ENCODE peak calls at places on chromosomes 5 and 9, in four cellular contexts. One of them, this sample, is unnamed.
A peak's percentile ranks its signal among the peaks of the same experiment; 100 is the strongest.

GRCh38 chr9:83130541-83130940 is 67.6 kb upstream of the RASEF start:
- DNase-seq in HCT116: no peak
- DNase-seq in GM12892: no peak
- DNase-seq in suprapubic skin: no peak
- DNase-seq in this sample: no peak

GRCh38 chr9:16058131-16058549 is 505.3 kb downstream of the CCDC171 start:
- DNase-seq in GM12892: no peak
- DNase-seq in HCT116: no peak
- DNase-seq in suprapubic skin: no peak
- DNase-seq in this sample: no peak

GRCh38 chr9:131276107-131276888 is at the start of gene FAM78A:
- DNase-seq in GM12892: no peak
- DNase-seq in suprapubic skin: no peak
- DNase-seq in HCT116: no peak
- DNase-seq in this sample: peak; percentile 74

GRCh38 chr9:108813951-108814601 is 41.7 kb downstream of the ACTL7B start:
- DNase-seq in suprapubic skin: no peak
- DNase-seq in HCT116: peak; percentile 38
- DNase-seq in GM12892: no peak
- DNase-seq in this sample: no peak

GRCh38 chr9:123070210-123070609 is 36.7 kb downstream of the GPR21 start:
- DNase-seq in GM12892: no peak
- DNase-seq in HCT116: no peak
- DNase-seq in suprapubic skin: no peak
- DNase-seq in this sample: no peak

GRCh38 chr9:1604942-1605560 is 410.1 kb upstream of the SMARCA2 start:
- DNase-seq in GM12892: no peak
- DNase-seq in suprapubic skin: no peak
- DNase-seq in HCT116: no peak
- DNase-seq in this sample: no peak

GRCh38 chr5:150473673-150474358 is 24.3 kb upstream of the RPS14 start:
- DNase-seq in GM12892: no peak
- DNase-seq in HCT116: no peak
- DNase-seq in suprapubic skin: no peak
- DNase-seq in this sample: no peak

GRCh38 chr9:97529363-97530076 is 28.1 kb downstream of the TMOD1 start:
- DNase-seq in GM12892: peak; percentile 56
- DNase-seq in suprapubic skin: no peak
- DNase-seq in HCT116: no peak
- DNase-seq in this sample: peak; percentile 63

GRCh38 chr9:86352440-86353106 is 1.6 kb downstream of the TUT7 start:
- DNase-seq in suprapubic skin: no peak
- DNase-seq in HCT116: no peak
- DNase-seq in GM12892: no peak
- DNase-seq in this sample: no peak

GRCh38 chr5:121171834-121172233 is 679.8 kb upstream of the FTMT start:
- DNase-seq in suprapubic skin: no peak
- DNase-seq in GM12892: no peak
- DNase-seq in HCT116: no peak
- DNase-seq in this sample: no peak

GRCh38 chr9:113705938-113706519 is 170.1 kb upstream of the ZNF618 start:
- DNase-seq in suprapubic skin: no peak
- DNase-seq in HCT116: no peak
- DNase-seq in GM12892: no peak
- DNase-seq in this sample: no peak

GRCh38 chr9:113707953-113708695 is 168.0 kb upstream of the ZNF618 start:
- DNase-seq in suprapubic skin: no peak
- DNase-seq in HCT116: no peak
- DNase-seq in GM12892: no peak
- DNase-seq in this sample: no peak

GRCh38 chr9:113701741-113702422 is 174.2 kb upstream of the ZNF618 start:
- DNase-seq in suprapubic skin: no peak
- DNase-seq in HCT116: no peak
- DNase-seq in GM12892: no peak
- DNase-seq in this sample: peak; percentile 10

GRCh38 chr9:113702423-113702755 is 173.7 kb upstream of the ZNF618 start:
- DNase-seq in HCT116: no peak
- DNase-seq in suprapubic skin: no peak
- DNase-seq in GM12892: no peak
- DNase-seq in this sample: peak; percentile 2

DNA sequence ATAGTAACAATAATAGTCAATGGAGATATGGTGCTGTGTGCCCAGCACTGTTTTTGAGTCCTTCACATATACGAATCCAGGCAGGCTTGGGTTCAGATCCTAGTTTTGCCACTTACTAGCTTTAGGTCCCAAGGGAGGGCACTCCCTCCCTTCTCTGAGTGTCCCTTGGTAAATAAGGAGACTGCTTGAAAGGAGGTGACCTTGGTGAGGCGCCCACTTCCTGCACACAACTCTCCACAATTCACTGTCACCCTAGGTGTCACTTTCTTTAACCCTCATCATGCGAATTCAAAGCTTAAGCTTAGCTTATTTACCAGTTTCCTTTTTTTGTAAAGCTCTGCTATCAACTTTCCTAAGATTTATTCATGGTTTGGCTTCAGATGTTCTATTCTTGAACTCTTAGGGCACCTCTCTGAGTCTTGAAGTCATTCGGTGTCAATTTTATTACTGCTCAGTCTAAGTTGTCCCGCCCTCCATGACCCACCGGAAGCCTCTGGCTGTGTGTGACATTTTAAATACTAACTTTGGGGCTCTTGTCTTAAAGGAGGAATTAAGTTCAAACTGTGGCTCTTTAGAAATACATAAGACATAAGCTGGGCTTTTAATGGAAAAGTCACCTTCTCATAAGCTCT is 170.7 kb upstream of the ZNF618 start:
- DNase-seq in suprapubic skin: no peak
- DNase-seq in GM12892: no peak
- DNase-seq in HCT116: no peak
- DNase-seq in this sample: peak; percentile 20
- TF ChIP-seq POLR2AphosphoS5 in suprapubic skin: no peak
- TF ChIP-seq POLR2AphosphoS5 in GM12892: no peak
- TF ChIP-seq POLR2AphosphoS5 in HCT116: no peak
- TF ChIP-seq POLR2AphosphoS5 in this sample: no peak

GRCh38 chr5:159171274-159171673 is 38.1 kb downstream of the RNF145 start:
- DNase-seq in GM12892: no peak
- DNase-seq in suprapubic skin: no peak
- DNase-seq in HCT116: no peak
- DNase-seq in this sample: no peak

GRCh38 chr5:159178978-159179377 is 30.4 kb downstream of the RNF145 start:
- DNase-seq in HCT116: peak; percentile 75
- DNase-seq in suprapubic skin: no peak
- DNase-seq in GM12892: no peak
- DNase-seq in this sample: no peak

GRCh38 chr5:159179556-159180305 is 29.6 kb downstream of the RNF145 start:
- DNase-seq in GM12892: no peak
- DNase-seq in suprapubic skin: no peak
- DNase-seq in HCT116: no peak
- DNase-seq in this sample: no peak

GRCh38 chr5:159174511-159175168 is 34.7 kb downstream of the RNF145 start:
- DNase-seq in suprapubic skin: no peak
- DNase-seq in GM12892: no peak
- DNase-seq in HCT116: no peak
- DNase-seq in this sample: no peak

DNA sequence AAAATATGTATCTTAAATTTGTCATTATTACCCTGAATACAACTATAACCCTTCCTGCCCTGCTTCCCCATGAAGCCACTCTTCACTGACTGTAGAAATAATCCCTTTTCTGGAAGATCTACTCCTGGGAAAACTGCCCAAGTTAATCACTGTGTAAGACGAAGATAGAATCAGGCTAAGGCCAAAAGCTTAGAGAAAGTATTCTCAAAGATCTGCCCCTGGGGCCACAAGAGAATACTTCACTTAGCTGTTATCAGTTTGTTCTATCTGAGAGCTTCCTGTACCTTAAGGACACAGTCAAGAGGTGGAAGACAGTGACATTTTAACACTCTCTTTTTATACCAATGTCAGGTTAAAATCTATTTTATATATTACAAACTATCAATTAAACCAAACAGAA is 33.8 kb downstream of the RNF145 start:
- DNase-seq in HCT116: no peak
- DNase-seq in suprapubic skin: no peak
- DNase-seq in GM12892: no peak
- DNase-seq in this sample: no peak
- TF ChIP-seq POLR2A in HCT116: no peak
- TF ChIP-seq POLR2A in suprapubic skin: no peak
- TF ChIP-seq POLR2A in GM12892: no peak
- TF ChIP-seq POLR2A in this sample: no peak

DNA sequence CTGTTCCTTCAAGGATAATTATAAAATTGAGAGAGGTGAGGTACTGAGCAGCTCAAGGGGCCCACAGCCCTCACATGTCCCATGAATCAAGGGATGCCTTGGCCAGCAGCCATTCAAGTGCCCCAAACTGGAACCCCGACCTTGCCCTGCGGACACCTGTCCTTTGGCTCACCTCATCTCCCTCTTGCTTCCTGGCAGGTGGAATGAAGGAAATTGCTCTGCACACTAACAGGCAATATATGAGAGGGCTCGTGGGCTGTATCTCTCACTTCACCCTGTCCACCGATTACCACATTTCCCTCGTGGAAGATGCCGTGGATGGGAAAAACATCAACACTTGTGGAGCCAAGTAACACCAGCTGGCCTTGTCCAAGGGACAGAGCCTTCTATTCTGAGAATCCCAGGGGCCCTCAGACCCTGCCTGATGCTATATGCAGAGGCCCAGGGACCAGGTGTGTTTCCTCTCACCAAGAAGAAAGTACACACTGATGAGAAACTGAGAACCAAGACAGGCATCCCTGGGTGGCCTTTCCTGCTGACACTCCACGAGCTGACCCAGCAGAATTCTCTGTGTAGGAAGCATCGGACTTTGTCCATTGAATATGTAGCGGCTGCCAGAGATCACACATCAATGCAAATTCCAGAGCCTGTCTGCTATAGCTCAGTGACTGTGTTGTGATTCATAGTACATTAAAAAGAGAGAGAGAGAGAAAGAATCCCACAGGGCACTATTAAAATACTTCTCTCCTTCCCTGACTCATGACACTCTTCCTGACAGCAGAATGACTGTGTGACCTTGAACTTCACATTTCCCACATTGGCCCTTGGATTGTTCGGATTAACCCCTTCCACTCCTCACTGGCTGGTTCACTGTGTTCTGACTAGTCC is 92.6 kb downstream of the LIFR start:
- DNase-seq in GM12892: no peak
- DNase-seq in suprapubic skin: no peak
- DNase-seq in HCT116: peak; percentile 84
- DNase-seq in this sample: no peak
- TF ChIP-seq POLR2AphosphoS5 in GM12892: no peak
- TF ChIP-seq POLR2AphosphoS5 in suprapubic skin: peak; percentile 70
- TF ChIP-seq POLR2AphosphoS5 in HCT116: peak; percentile 38
- TF ChIP-seq POLR2AphosphoS5 in this sample: peak; percentile 25

DNA sequence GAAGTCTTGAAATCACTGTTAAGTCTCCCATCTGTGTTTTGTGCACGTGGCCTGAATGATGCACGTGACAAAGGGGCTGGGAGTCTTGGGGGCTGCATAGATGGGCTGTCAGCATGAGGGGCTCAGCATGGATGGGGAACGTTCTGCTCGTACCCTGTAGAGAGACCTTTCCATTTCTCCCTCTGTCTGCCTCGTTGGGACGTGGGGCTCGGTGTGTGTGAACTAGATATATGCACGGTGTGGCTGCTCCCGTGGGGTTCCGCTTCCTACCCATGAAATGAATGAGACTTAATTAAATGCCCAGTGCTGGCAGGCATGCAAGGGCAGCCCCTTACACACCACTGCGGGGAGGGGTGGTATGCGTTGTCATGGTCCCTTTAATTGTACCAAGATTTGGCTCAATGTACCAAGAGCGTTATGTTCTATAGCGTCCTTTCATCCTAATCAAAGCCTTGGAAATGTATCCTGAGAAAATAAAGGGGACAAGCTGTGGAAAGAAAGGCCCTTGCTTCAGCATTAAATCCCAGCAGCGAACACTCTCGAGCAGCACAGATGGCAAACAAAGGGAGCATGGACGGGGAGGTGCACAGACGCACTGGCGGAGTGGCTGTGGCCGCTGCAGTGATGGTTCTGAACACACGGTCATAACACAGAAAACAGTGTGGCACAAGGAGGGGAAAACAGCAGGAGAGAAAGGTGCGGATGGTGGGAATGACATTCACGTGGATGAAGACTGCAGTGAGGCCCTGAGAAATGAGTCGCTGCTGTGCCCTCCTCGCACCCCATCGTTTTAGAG is 66.8 kb downstream of the RASGEF1C start:
- DNase-seq in GM12892: no peak
- DNase-seq in suprapubic skin: no peak
- DNase-seq in HCT116: no peak
- DNase-seq in this sample: no peak
- TF ChIP-seq POLR2A in GM12892: no peak
- TF ChIP-seq POLR2A in suprapubic skin: no peak
- TF ChIP-seq POLR2A in HCT116: no peak
- TF ChIP-seq POLR2A in this sample: no peak

GRCh38 chr5:128477946-128478345 is 60.1 kb downstream of the FBN2 start:
- DNase-seq in GM12892: no peak
- DNase-seq in suprapubic skin: no peak
- DNase-seq in HCT116: no peak
- DNase-seq in this sample: peak; percentile 56
- TF ChIP-seq POLR2AphosphoS5 in GM12892: no peak
- TF ChIP-seq POLR2AphosphoS5 in suprapubic skin: no peak
- TF ChIP-seq POLR2AphosphoS5 in HCT116: no peak
- TF ChIP-seq POLR2AphosphoS5 in this sample: no peak

GRCh38 chr9:3525836-3526165 is at the start of gene RFX3:
- DNase-seq in HCT116: peak; percentile 84
- DNase-seq in suprapubic skin: peak; percentile 94
- DNase-seq in GM12892: peak; percentile 50
- DNase-seq in this sample: peak; percentile 98

GRCh38 chr9:3526903-3527652 is 1.3 kb upstream of the RFX3 start:
- DNase-seq in HCT116: peak; percentile 33
- DNase-seq in suprapubic skin: peak; percentile 64
- DNase-seq in GM12892: no peak
- DNase-seq in this sample: peak; percentile 21

GRCh38 chr9:3527653-3527960 is 1.8 kb upstream of the RFX3 start:
- DNase-seq in GM12892: no peak
- DNase-seq in suprapubic skin: no peak
- DNase-seq in HCT116: no peak
- DNase-seq in this sample: no peak

GRCh38 chr9:3526166-3526902 is 533 bp upstream of the RFX3 start:
- DNase-seq in GM12892: peak; percentile 36
- DNase-seq in HCT116: peak; percentile 59
- DNase-seq in suprapubic skin: peak; percentile 94
- DNase-seq in this sample: peak; percentile 98

GRCh38 chr9:3528466-3528865 is 2.7 kb upstream of the RFX3 start:
- DNase-seq in suprapubic skin: no peak
- DNase-seq in GM12892: no peak
- DNase-seq in HCT116: no peak
- DNase-seq in this sample: no peak
- TF ChIP-seq POLR2A in suprapubic skin: no peak
- TF ChIP-seq POLR2A in GM12892: peak; percentile 68
- TF ChIP-seq POLR2A in HCT116: no peak
- TF ChIP-seq POLR2A in this sample: no peak